ENCODE peak calls at places on chromosomes 5 and 9, in four cellular contexts. One of them, this sample, is unnamed.

GRCh38 chr9:111438576-111439235 is 45.5 kb downstream of the ECPAS start:
- DNase-seq in NT2/D1: no peak
- DNase-seq in aorta: no peak
- DNase-seq in transverse colon: no peak
- DNase-seq in this sample: no peak

GRCh38 chr5:176823076-176823481 is 12.7 kb downstream of the UNC5A start:
- DNase-seq in NT2/D1: no peak
- DNase-seq in aorta: no peak
- DNase-seq in transverse colon: no peak
- DNase-seq in this sample: no peak

GRCh38 chr5:11334404-11334803 is 569.8 kb downstream of the CTNND2 start:
- DNase-seq in NT2/D1: no peak
- DNase-seq in aorta: no peak
- DNase-seq in transverse colon: no peak
- DNase-seq in this sample: no peak

GRCh38 chr5:67465556-67466206 is 269.1 kb upstream of the CD180 start:
- DNase-seq in NT2/D1: no peak
- DNase-seq in aorta: no peak
- DNase-seq in transverse colon: no peak
- DNase-seq in this sample: no peak

GRCh38 chr5:172347653-172348052 is 64.1 kb upstream of the UBTD2 start:
- DNase-seq in NT2/D1: no peak
- DNase-seq in aorta: no peak
- DNase-seq in transverse colon: no peak
- DNase-seq in this sample: no peak

GRCh38 chr5:42745856-42746255 is 10.8 kb upstream of the CCDC152 start:
- DNase-seq in NT2/D1: no peak
- DNase-seq in aorta: no peak
- DNase-seq in transverse colon: no peak
- DNase-seq in this sample: no peak

GRCh38 chr9:122131401-122131921 is 28.1 kb downstream of the NDUFA8 start:
- DNase-seq in NT2/D1: no peak
- DNase-seq in aorta: no peak
- DNase-seq in transverse colon: no peak
- DNase-seq in this sample: no peak

GRCh38 chr5:3778945-3779344 is 183.3 kb downstream of the IRX1 start:
- DNase-seq in NT2/D1: no peak
- DNase-seq in aorta: no peak
- DNase-seq in transverse colon: no peak
- DNase-seq in this sample: no peak

GRCh38 chr5:142717582-142718215 is 31.8 kb upstream of the FGF1 start:
- DNase-seq in NT2/D1: no peak
- DNase-seq in aorta: no peak
- DNase-seq in transverse colon: no peak
- DNase-seq in this sample: no peak

GRCh38 chr5:66498791-66499207 is 97.4 kb upstream of the MAST4 start:
- DNase-seq in NT2/D1: no peak
- DNase-seq in aorta: no peak
- DNase-seq in transverse colon: no peak
- DNase-seq in this sample: no peak

GRCh38 chr5:28766565-28767158 is 1728.3 kb upstream of the CDH9 start:
- DNase-seq in NT2/D1: peak; percentile 13
- DNase-seq in aorta: no peak
- DNase-seq in transverse colon: no peak
- DNase-seq in this sample: no peak

GRCh38 chr5:39080597-39081204 is 6.5 kb upstream of the RICTOR start:
- DNase-seq in NT2/D1: no peak
- DNase-seq in aorta: peak; percentile 64
- DNase-seq in transverse colon: peak; percentile 53
- DNase-seq in this sample: no peak

GRCh38 chr5:79474416-79475173 is 39.3 kb downstream of the HOMER1 start:
- DNase-seq in NT2/D1: no peak
- DNase-seq in aorta: no peak
- DNase-seq in transverse colon: no peak
- DNase-seq in this sample: no peak

GRCh38 chr5:177389368-177390169 is 5.3 kb downstream of the SLC34A1 start:
- DNase-seq in NT2/D1: no peak
- DNase-seq in aorta: peak; percentile 64
- DNase-seq in transverse colon: no peak
- DNase-seq in this sample: no peak

GRCh38 chr9:127917603-127918002 is 762 bp upstream of the ST6GALNAC4 start:
- DNase-seq in NT2/D1: no peak
- DNase-seq in aorta: peak; percentile 51
- DNase-seq in transverse colon: peak; percentile 40
- DNase-seq in this sample: no peak

GRCh38 chr9:113574381-113575262 is 111.1 kb downstream of the RGS3 start:
- DNase-seq in NT2/D1: no peak
- DNase-seq in aorta: no peak
- DNase-seq in transverse colon: no peak
- DNase-seq in this sample: no peak

GRCh38 chr5:68303038-68303738 is 87.6 kb downstream of the PIK3R1 start:
- DNase-seq in NT2/D1: no peak
- DNase-seq in aorta: no peak
- DNase-seq in transverse colon: no peak
- DNase-seq in this sample: no peak

GRCh38 chr5:94632024-94632423 is 13.6 kb downstream of the SLF1 start:
- DNase-seq in NT2/D1: no peak
- DNase-seq in aorta: no peak
- DNase-seq in transverse colon: no peak
- DNase-seq in this sample: no peak

GRCh38 chr5:177557041-177557647 is 2.8 kb upstream of the FAM193B start:
- DNase-seq in NT2/D1: no peak
- DNase-seq in aorta: no peak
- DNase-seq in transverse colon: peak; percentile 15
- DNase-seq in this sample: no peak

GRCh38 chr9:77211561-77211960 is 34.2 kb downstream of the VPS13A start:
- DNase-seq in NT2/D1: no peak
- DNase-seq in aorta: no peak
- DNase-seq in transverse colon: no peak
- DNase-seq in this sample: no peak

GRCh38 chr5:102532126-102532525 is 33.3 kb upstream of the SLCO6A1 start:
- DNase-seq in NT2/D1: no peak
- DNase-seq in aorta: peak; percentile 46
- DNase-seq in transverse colon: no peak
- DNase-seq in this sample: no peak

GRCh38 chr9:38432922-38433510 is 8.8 kb upstream of the IGFBPL1 start:
- DNase-seq in NT2/D1: no peak
- DNase-seq in aorta: no peak
- DNase-seq in transverse colon: no peak
- DNase-seq in this sample: no peak

GRCh38 chr5:157888814-157889532 is 30.0 kb upstream of the CLINT1 start:
- DNase-seq in NT2/D1: no peak
- DNase-seq in aorta: no peak
- DNase-seq in transverse colon: no peak
- DNase-seq in this sample: no peak

GRCh38 chr5:178530526-178530925 is 59.7 kb downstream of the COL23A1 start:
- DNase-seq in NT2/D1: no peak
- DNase-seq in aorta: peak; percentile 21
- DNase-seq in transverse colon: no peak
- DNase-seq in this sample: no peak

GRCh38 chr5:113384787-113385186 is 50.0 kb downstream of the TSSK1B start:
- DNase-seq in NT2/D1: no peak
- DNase-seq in aorta: no peak
- DNase-seq in transverse colon: no peak
- DNase-seq in this sample: no peak

GRCh38 chr5:149135536-149136201 is 5.6 kb upstream of the ABLIM3 start:
- DNase-seq in NT2/D1: no peak
- DNase-seq in aorta: no peak
- DNase-seq in transverse colon: no peak
- DNase-seq in this sample: no peak

GRCh38 chr5:127040779-127041520 is 10.6 kb upstream of the MARCHF3 start:
- DNase-seq in NT2/D1: no peak
- DNase-seq in aorta: no peak
- DNase-seq in transverse colon: peak; percentile 56
- DNase-seq in this sample: no peak

GRCh38 chr5:125501396-125501795 is 755.0 kb upstream of the ZNF608 start:
- DNase-seq in NT2/D1: no peak
- DNase-seq in aorta: no peak
- DNase-seq in transverse colon: no peak
- DNase-seq in this sample: no peak

GRCh38 chr5:132459983-132460834 is 30.4 kb downstream of the IRF1 start:
- DNase-seq in NT2/D1: no peak
- DNase-seq in aorta: peak; percentile 72
- DNase-seq in transverse colon: peak; percentile 23
- DNase-seq in this sample: no peak

GRCh38 chr5:95631265-95631957 is 11.5 kb downstream of the GPR150 start:
- DNase-seq in NT2/D1: no peak
- DNase-seq in aorta: no peak
- DNase-seq in transverse colon: no peak
- DNase-seq in this sample: no peak

GRCh38 chr9:134930404-134930803 is 12.7 kb upstream of the FCN1 start:
- DNase-seq in NT2/D1: no peak
- DNase-seq in aorta: no peak
- DNase-seq in transverse colon: peak; percentile 63
- DNase-seq in this sample: no peak

GRCh38 chr9:134929560-134930158 is 11.9 kb upstream of the FCN1 start:
- DNase-seq in NT2/D1: no peak
- DNase-seq in aorta: no peak
- DNase-seq in transverse colon: no peak
- DNase-seq in this sample: no peak

GRCh38 chr9:134932656-134933055 is 14.9 kb upstream of the FCN1 start:
- DNase-seq in NT2/D1: no peak
- DNase-seq in aorta: no peak
- DNase-seq in transverse colon: no peak
- DNase-seq in this sample: no peak

GRCh38 chr9:134933076-134933659 is 15.5 kb upstream of the FCN1 start:
- DNase-seq in NT2/D1: no peak
- DNase-seq in aorta: no peak
- DNase-seq in transverse colon: no peak
- DNase-seq in this sample: no peak

DNA sequence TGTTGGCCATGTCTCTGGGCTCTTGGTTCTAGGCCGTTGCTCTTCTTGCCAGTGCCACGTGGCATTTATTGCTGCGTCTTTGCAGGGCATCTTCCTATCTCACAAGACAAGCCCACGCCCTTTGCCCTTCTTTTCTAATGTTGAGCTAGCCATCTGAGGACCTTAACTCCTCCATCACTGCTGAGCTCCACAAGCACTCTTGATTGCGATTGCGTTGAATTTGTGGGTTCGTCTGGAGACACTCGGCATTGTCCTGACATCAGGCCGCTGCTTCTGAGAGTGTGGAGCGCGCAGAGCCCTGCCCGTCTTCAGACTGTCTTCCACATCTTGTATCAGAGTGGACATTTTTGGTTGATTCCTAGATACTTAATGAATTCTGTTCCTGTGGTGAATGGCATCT is 14.5 kb upstream of the FCN1 start:
- DNase-seq in NT2/D1: no peak
- DNase-seq in aorta: no peak
- DNase-seq in transverse colon: no peak
- DNase-seq in this sample: no peak
- H3K4me1 ChIP-seq in NT2/D1: peaks cover 15% of the 10 kb centered on the region
- H3K4me1 ChIP-seq in aorta: no peaks in the 10 kb centered on the region
- H3K4me1 ChIP-seq in transverse colon: no peaks in the 10 kb centered on the region
- H3K4me1 ChIP-seq in this sample: no peaks in the 10 kb centered on the region

DNA sequence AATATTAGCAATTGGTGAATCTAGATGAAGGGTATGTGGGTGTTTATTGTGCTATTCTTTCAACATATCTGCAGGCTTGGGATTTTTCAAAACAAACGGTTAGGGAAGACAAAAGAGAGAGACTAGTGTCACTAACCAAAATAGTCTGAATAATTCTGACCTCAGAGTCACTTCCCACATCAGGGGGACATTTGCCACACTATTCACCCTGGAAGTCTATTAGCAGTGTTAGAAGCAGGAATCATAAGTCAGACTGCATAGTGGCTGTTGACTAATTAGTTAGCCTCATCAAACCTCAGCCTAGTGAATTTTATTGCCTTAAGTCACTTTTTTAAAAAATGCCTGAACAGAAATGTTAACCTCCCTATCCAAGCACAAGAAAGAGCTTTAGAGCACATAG is 169.2 kb upstream of the RGMB start:
- DNase-seq in NT2/D1: no peak
- DNase-seq in aorta: no peak
- DNase-seq in transverse colon: no peak
- DNase-seq in this sample: no peak
- H3K27me3 ChIP-seq in NT2/D1: no peaks in the 10 kb centered on the region
- H3K27me3 ChIP-seq in aorta: no peaks in the 10 kb centered on the region
- H3K27me3 ChIP-seq in transverse colon: no peaks in the 10 kb centered on the region
- H3K27me3 ChIP-seq in this sample: no peaks in the 10 kb centered on the region

DNA sequence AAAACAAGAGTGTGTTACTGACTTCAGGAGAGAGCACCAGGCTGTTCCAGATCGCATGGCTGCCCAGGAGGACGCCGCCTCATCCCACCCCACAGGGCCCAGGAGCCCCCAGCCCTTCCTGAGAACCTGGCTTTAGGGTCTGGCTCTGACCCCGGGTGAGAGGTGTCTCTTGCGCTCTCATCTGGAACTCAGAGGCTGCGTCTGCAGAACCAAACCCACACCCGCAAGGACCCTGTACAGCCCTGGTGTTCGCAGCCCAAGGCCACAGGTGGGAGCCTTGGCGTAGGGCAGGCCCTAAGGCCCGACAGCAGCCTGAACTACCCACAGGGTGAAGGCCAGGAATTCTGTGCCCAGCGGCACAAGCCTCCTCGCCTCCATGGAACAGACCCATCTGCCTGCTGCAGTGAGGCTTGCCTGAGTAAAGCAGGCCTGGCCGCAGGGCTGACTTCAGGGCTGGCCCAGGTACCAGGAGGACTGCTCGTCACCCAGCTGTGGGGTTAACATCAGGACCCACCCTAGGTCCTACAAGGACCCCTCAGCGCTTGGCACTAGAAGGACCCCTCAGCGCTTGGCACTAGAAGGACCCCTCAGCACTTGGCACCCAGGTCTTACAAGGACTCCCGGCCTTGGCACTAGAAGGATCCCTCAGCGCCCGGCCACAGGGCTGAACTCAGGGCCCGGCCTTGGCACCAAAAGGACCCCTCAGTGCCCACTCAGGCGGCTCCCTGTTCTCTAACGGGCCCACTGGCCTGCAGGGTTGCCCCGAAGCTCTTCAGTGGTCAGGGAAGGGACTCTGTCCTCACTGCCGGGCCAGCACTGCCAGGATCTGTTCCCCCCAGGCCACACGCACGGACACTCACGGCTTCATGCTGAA is 48.2 kb downstream of the NKD2 start:
- DNase-seq in NT2/D1: no peak
- DNase-seq in aorta: peak; percentile 42
- DNase-seq in transverse colon: no peak
- DNase-seq in this sample: no peak
- H3K9me3 ChIP-seq in NT2/D1: no peaks in the 10 kb centered on the region
- H3K9me3 ChIP-seq in aorta: no peaks in the 10 kb centered on the region
- H3K9me3 ChIP-seq in transverse colon: no peaks in the 10 kb centered on the region
- H3K9me3 ChIP-seq in this sample: no peaks in the 10 kb centered on the region

GRCh38 chr9:36999728-37000333 is 34.2 kb downstream of the PAX5 start:
- DNase-seq in NT2/D1: no peak
- DNase-seq in aorta: no peak
- DNase-seq in transverse colon: no peak
- DNase-seq in this sample: no peak

GRCh38 chr9:37001461-37001860 is 32.6 kb downstream of the PAX5 start:
- DNase-seq in NT2/D1: no peak
- DNase-seq in aorta: no peak
- DNase-seq in transverse colon: no peak
- DNase-seq in this sample: no peak

GRCh38 chr9:37002413-37003217 is 31.5 kb downstream of the PAX5 start:
- DNase-seq in NT2/D1: no peak
- DNase-seq in aorta: no peak
- DNase-seq in transverse colon: no peak
- DNase-seq in this sample: no peak

GRCh38 chr9:37004424-37004935 is 29.6 kb downstream of the PAX5 start:
- DNase-seq in NT2/D1: no peak
- DNase-seq in aorta: no peak
- DNase-seq in transverse colon: no peak
- DNase-seq in this sample: no peak

GRCh38 chr9:37002036-37002412 is 32.0 kb downstream of the PAX5 start:
- DNase-seq in NT2/D1: no peak
- DNase-seq in aorta: no peak
- DNase-seq in transverse colon: no peak
- DNase-seq in this sample: no peak
- H3K4me1 ChIP-seq in NT2/D1: peaks cover 20% of the 10 kb centered on the region
- H3K4me1 ChIP-seq in aorta: no peaks in the 10 kb centered on the region
- H3K4me1 ChIP-seq in transverse colon: no peaks in the 10 kb centered on the region
- H3K4me1 ChIP-seq in this sample: no peaks in the 10 kb centered on the region

This sample was measured in iPS DF 6.9.